ENCODE peak calls at places on chromosomes 6 and 20, in nine cellular contexts. N is effector CD8-positive, alpha-beta T cell; Z is breast epithelium; P is MV-4-11; O is ELF-1; X is NCI-H1092 treated with DMSO at 0.1 percent for 48 hours; S is CD4-positive, alpha-beta memory T cell; L is neural crest cell; J is activated naive CD4-positive, alpha-beta T cell treated with anti-CD3 and anti-CD28 coated beads for 36 hours. R is an unnamed sample.

GRCh38 chr6:43020847-43021246 is 576 bp upstream of the RRP36 start:
- DNase-seq in L (no peak), P (no peak), Z (no peak), O (peak; percentile 68), J (no peak), X (no peak), S (no peak), N (no peak), R (peak; percentile 95)

GRCh38 chr6:104953410-104953953 is 3.4 kb upstream of the LIN28B start:
- DNase-seq in O (peak; percentile 92), Z (no peak), S (no peak), N (no peak), L (peak; percentile 52), P (no peak), J (no peak), X (no peak), R (peak; percentile 68)

GRCh38 chr20:32456869-32457421 is 98.8 kb downstream of the ASXL1 start:
- DNase-seq in P (no peak), O (peak; percentile 91), S (no peak), Z (no peak), X (peak; percentile 58), L (peak; percentile 96), N (no peak), J (no peak), R (peak; percentile 100)

GRCh38 chr20:24676353-24676977 is 207.0 kb downstream of the SYNDIG1 start:
- DNase-seq in J (no peak), X (no peak), N (no peak), Z (peak; percentile 28), S (no peak), L (no peak), O (no peak), P (no peak), R (no peak)

GRCh38 chr20:4138056-4138455 is 122.7 kb upstream of the RNF24 start:
- DNase-seq in S (no peak), J (no peak), X (no peak), N (no peak), Z (no peak), P (no peak), O (no peak), L (no peak), R (no peak)

GRCh38 chr6:80433010-80433665 is 326.7 kb downstream of the BCKDHB start:
- DNase-seq in L (no peak), P (no peak), N (no peak), S (no peak), Z (no peak), J (no peak), O (peak; percentile 73), X (no peak), R (peak; percentile 12)

GRCh38 chr6:44057238-44057930 is 69.9 kb downstream of the MRPL14 start:
- DNase-seq in X (no peak), Z (no peak), O (no peak), S (no peak), P (no peak), J (no peak), N (no peak), L (no peak), R (no peak)

GRCh38 chr6:81938014-81938761 is 185.7 kb upstream of the TENT5A start:
- DNase-seq in X (no peak), S (no peak), J (no peak), O (peak; percentile 3), N (no peak), L (no peak), Z (no peak), P (peak; percentile 87), R (no peak)

GRCh38 chr6:9437836-9438235 is 977.0 kb downstream of the TFAP2A start:
- DNase-seq in S (no peak), O (no peak), P (no peak), N (no peak), Z (no peak), J (no peak), L (no peak), X (no peak), R (no peak)

GRCh38 chr20:54475334-54476287 is at the start of gene DOK5:
- DNase-seq in X (peak; percentile 34), N (no peak), P (no peak), Z (no peak), O (peak; percentile 44), S (no peak), L (peak; percentile 31), J (no peak), R (peak; percentile 80)

GRCh38 chr6:15907914-15908518 is 220.9 kb upstream of the MYLIP start:
- DNase-seq in N (no peak), X (no peak), Z (peak; percentile 80), P (no peak), S (no peak), L (no peak), O (peak; percentile 84), J (no peak), R (no peak)

GRCh38 chr6:143457563-143458359 is 7.2 kb downstream of the PEX3 start:
- DNase-seq in P (no peak), L (no peak), J (no peak), O (no peak), S (no peak), N (no peak), X (no peak), Z (no peak), R (no peak)

GRCh38 chr20:44342240-44342639 is 5.4 kb downstream of the R3HDML start:
- DNase-seq in Z (no peak), X (no peak), S (no peak), N (no peak), P (no peak), J (no peak), O (no peak), L (no peak), R (no peak)

GRCh38 chr6:112511441-112511840 is 164.3 kb downstream of the RFPL4B start:
- DNase-seq in S (no peak), X (no peak), L (no peak), P (no peak), N (no peak), Z (no peak), J (no peak), O (no peak), R (no peak)

GRCh38 chr6:69795469-69796080 is 1.2 kb downstream of the LMBRD1 start:
- DNase-seq in N (no peak), J (no peak), Z (no peak), P (peak; percentile 38), O (no peak), S (no peak), X (no peak), L (no peak), R (no peak)

GRCh38 chr6:144746902-144747469 is 461.9 kb downstream of the UTRN start:
- DNase-seq in O (no peak), P (no peak), N (no peak), L (no peak), J (no peak), Z (no peak), S (no peak), X (no peak), R (no peak)

GRCh38 chr6:154615483-154616025 is 105.1 kb upstream of the CNKSR3 start:
- DNase-seq in S (no peak), L (no peak), X (peak; percentile 81), O (peak; percentile 32), J (no peak), P (no peak), Z (peak; percentile 82), N (no peak), R (peak; percentile 53)

GRCh38 chr20:60800185-60800584 is 451.9 kb upstream of the CDH4 start:
- DNase-seq in J (no peak), Z (no peak), L (no peak), X (no peak), S (no peak), N (no peak), O (no peak), P (no peak), R (no peak)

GRCh38 chr20:16171180-16171579 is 402.1 kb downstream of the KIF16B start:
- DNase-seq in O (no peak), L (no peak), X (no peak), P (no peak), J (no peak), N (no peak), Z (no peak), S (no peak), R (no peak)

GRCh38 chr6:146087386-146087785 is 58.5 kb downstream of the GRM1 start:
- DNase-seq in O (no peak), Z (no peak), X (no peak), L (no peak), P (no peak), N (no peak), S (no peak), J (no peak), R (no peak)

GRCh38 chr20:46347831-46348230 is 39.5 kb upstream of the CDH22 start:
- DNase-seq in X (no peak), Z (no peak), S (no peak), O (no peak), N (no peak), L (no peak), J (no peak), P (no peak), R (no peak)

GRCh38 chr6:147506704-147507114 is 1.8 kb upstream of the SAMD5 start:
- DNase-seq in N (no peak), L (peak; percentile 81), X (no peak), J (peak; percentile 72), P (peak; percentile 6), S (no peak), Z (no peak), O (peak; percentile 77), R (peak; percentile 82)

GRCh38 chr6:41939848-41940758 is 1.5 kb downstream of the CCND3 start:
- DNase-seq in J (no peak), Z (no peak), P (peak; percentile 32), N (no peak), S (no peak), X (no peak), L (no peak), O (peak; percentile 39), R (peak; percentile 68)

GRCh38 chr6:56266011-56266410 is 18.6 kb upstream of the COL21A1 start:
- DNase-seq in N (no peak), O (no peak), S (no peak), L (no peak), P (no peak), J (no peak), X (no peak), Z (no peak), R (no peak)

GRCh38 chr6:21931641-21932335 is 338.2 kb downstream of the SOX4 start:
- DNase-seq in P (peak; percentile 45), N (no peak), O (no peak), Z (no peak), J (no peak), X (no peak), L (no peak), S (no peak), R (no peak)

GRCh38 chr6:27871919-27872633 is 40.1 kb downstream of the OR2B2 start:
- DNase-seq in L (peak; percentile 64), S (peak; percentile 96), P (peak; percentile 95), O (peak; percentile 96), N (peak; percentile 73), Z (peak; percentile 68), X (peak; percentile 91), J (peak; percentile 81), R (peak; percentile 93)

GRCh38 chr20:8018928-8019177 is 708 bp downstream of the TMX4 start:
- DNase-seq in P (peak; percentile 47), N (no peak), O (no peak), Z (no peak), S (no peak), L (no peak), X (peak; percentile 84), J (no peak), R (no peak)

GRCh38 chr20:11431613-11432012 is 486.1 kb upstream of the BTBD3 start:
- DNase-seq in X (no peak), N (no peak), O (no peak), Z (no peak), S (no peak), L (no peak), P (no peak), J (no peak), R (no peak)

GRCh38 chr6:115514656-115515055 is 546.0 kb downstream of the FRK start:
- DNase-seq in X (no peak), L (no peak), S (no peak), J (no peak), P (no peak), O (no peak), Z (no peak), N (no peak), R (no peak)

GRCh38 chr6:28589234-28589951 is 63.7 kb downstream of the GPX5 start:
- DNase-seq in X (no peak), O (peak; percentile 98), L (peak; percentile 61), S (peak; percentile 33), Z (no peak), N (no peak), P (peak; percentile 29), J (peak; percentile 75), R (peak; percentile 66)

GRCh38 chr20:64130271-64130670 is 22.9 kb upstream of the NPBWR2 start:
- DNase-seq in S (no peak), P (no peak), J (no peak), L (no peak), Z (no peak), N (no peak), O (no peak), X (no peak), R (peak; percentile 35)